ENCODE peak calls at places on chromosomes 3 and 15, in five cellular contexts. K, S, J, O and H are unnamed samples.

GRCh38 chr15:36007699-36008098 is 461.7 kb upstream of the DPH6 start:
- DNase-seq in S (no peak), O (no peak), J (no peak), K (no peak), H (no peak)

GRCh38 chr3:116127464-116127863 is 317.8 kb downstream of the LSAMP start:
- DNase-seq in K (no peak), J (no peak), O (no peak), S (no peak), H (no peak)

GRCh38 chr3:78604328-78604727 is 1163.5 kb downstream of the ROBO1 start:
- DNase-seq in O (no peak), J (peak), S (no peak), K (peak), H (no peak)

GRCh38 chr15:95646892-95647291 is 683.6 kb upstream of the NR2F2 start:
- DNase-seq in O (no peak), K (no peak), J (no peak), S (no peak), H (no peak)

GRCh38 chr15:69304176-69304533 is 5.4 kb downstream of the PAQR5 start:
- DNase-seq in J (no peak), O (peak), S (no peak), K (peak), H (no peak)

GRCh38 chr3:69865920-69866679 is 126.8 kb downstream of the MITF start:
- DNase-seq in J (no peak), S (peak), O (peak), K (peak), H (peak)

GRCh38 chr15:52658955-52659354 is 20.2 kb downstream of the ATOSA start:
- DNase-seq in O (no peak), K (no peak), S (no peak), J (no peak), H (no peak)

GRCh38 chr3:25448750-25449684 is 21.0 kb downstream of the RARB start:
- DNase-seq in O (peak), K (peak), J (peak), S (peak), H (no peak)

GRCh38 chr3:5195605-5196004 is 8.1 kb downstream of the EDEM1 start:
- DNase-seq in O (peak), J (no peak), K (no peak), S (no peak), H (no peak)

GRCh38 chr3:126398423-126399347 is 4.0 kb downstream of the CFAP100 start:
- DNase-seq in J (no peak), S (no peak), O (no peak), K (no peak), H (no peak)

GRCh38 chr15:81297147-81297572 is 26.8 kb downstream of the STARD5 start:
- DNase-seq in S (no peak), O (no peak), J (no peak), K (peak), H (no peak)
- TF ChIP-seq POLR2A in S (no peak), O (no peak), J (no peak), K (no peak), H (no peak)

DNA sequence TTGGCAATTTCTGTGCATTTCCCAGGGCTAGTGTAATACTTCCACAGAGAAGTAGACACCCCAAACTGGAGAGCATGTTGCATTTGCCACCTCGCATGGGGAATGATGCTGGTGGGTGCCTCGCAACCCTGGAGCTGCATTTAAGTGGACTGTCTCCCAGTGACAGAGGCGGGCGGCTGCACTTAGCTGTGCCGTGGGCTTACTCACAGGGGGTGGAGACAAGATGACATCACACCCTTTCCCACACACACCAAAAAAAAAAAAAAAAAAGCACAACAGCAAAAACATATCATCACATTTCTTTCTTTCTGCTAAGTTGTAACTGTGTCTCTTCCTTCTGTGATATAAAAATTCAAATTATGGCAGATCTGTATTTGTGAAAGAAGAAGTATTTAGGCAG is at the start of gene ABI3BP:
- DNase-seq in O (peak), J (peak), K (peak), S (peak), H (peak)
- TF ChIP-seq POLR2A in O (peak), J (peak), K (no peak), S (no peak), H (no peak)

GRCh38 chr3:171026584-171027293 is at the start of gene SLC2A2:
- DNase-seq in J (no peak), K (no peak), O (no peak), S (no peak), H (no peak)
- TF ChIP-seq POLR2A in J (no peak), K (no peak), O (no peak), S (no peak), H (no peak)

GRCh38 chr3:39183231-39184080 is 8.9 kb downstream of the XIRP1 start:
- DNase-seq in O (no peak), S (no peak), K (no peak), J (no peak), H (no peak)

GRCh38 chr3:39178553-39178952 is 13.8 kb downstream of the XIRP1 start:
- DNase-seq in S (no peak), O (no peak), K (peak), J (peak), H (no peak)

GRCh38 chr3:39181408-39182335 is 10.7 kb downstream of the XIRP1 start:
- DNase-seq in O (no peak), S (no peak), J (no peak), K (no peak), H (peak)

GRCh38 chr3:39180183-39180545 is 12.2 kb downstream of the XIRP1 start:
- DNase-seq in K (no peak), O (no peak), S (no peak), J (no peak), H (peak)

GRCh38 chr3:39180546-39181346 is 11.6 kb downstream of the XIRP1 start:
- DNase-seq in S (peak), K (peak), J (peak), O (peak), H (peak)
- TF ChIP-seq POLR2A in S (peak), K (peak), J (peak), O (peak), H (peak)

GRCh38 chr15:24955549-24955929 is 752 bp downstream of the SNRPN start:
- DNase-seq in S (peak), O (peak), J (no peak), K (no peak), H (peak)

GRCh38 chr15:24961967-24962366 is 7.2 kb downstream of the SNRPN start:
- DNase-seq in J (no peak), O (no peak), S (no peak), K (no peak), H (no peak)

GRCh38 chr15:24957691-24958090 is 2.9 kb downstream of the SNRPN start:
- DNase-seq in O (peak), S (no peak), J (no peak), K (no peak), H (no peak)

GRCh38 chr15:24954783-24955548 is at the start of the genes SNRPN and SNURF:
- DNase-seq in O (peak), K (peak), S (peak), J (peak), H (peak)

GRCh38 chr15:24956131-24956838 is 1.5 kb downstream of the SNRPN start:
- DNase-seq in K (peak), S (peak), J (peak), O (peak), H (peak)
- TF ChIP-seq POLR2A in K (no peak), S (peak), J (no peak), O (peak), H (peak)